ENCODE peak calls at places on chromosomes 7 and 10, in five cellular contexts. Z, U, H, L and P are unnamed samples.

GRCh38 chr7:100607111-100607510 is 4.9 kb downstream of the PCOLCE start:
- DNase-seq in H (no peak), U (no peak), Z (no peak), L (no peak), P (no peak)

GRCh38 chr7:106022193-106022821 is 59.2 kb downstream of the CDHR3 start:
- DNase-seq in U (peak; percentile 88), Z (no peak), L (peak; percentile 73), H (no peak), P (no peak)

GRCh38 chr7:136302049-136302448 is 324.9 kb upstream of the MTPN start:
- DNase-seq in L (no peak), U (no peak), H (no peak), Z (no peak), P (no peak)

GRCh38 chr10:61830846-61831273 is 70.6 kb upstream of the ARID5B start:
- DNase-seq in L (no peak), U (no peak), H (no peak), Z (no peak), P (no peak)

GRCh38 chr7:104328970-104329825 is 795 bp downstream of the LHFPL3 start:
- DNase-seq in L (no peak), U (no peak), H (no peak), Z (no peak), P (peak; percentile 8)

GRCh38 chr10:20175738-20176137 is 359.5 kb downstream of the PLXDC2 start:
- DNase-seq in U (no peak), H (no peak), L (no peak), Z (no peak), P (no peak)

GRCh38 chr7:140625908-140626868 is 14.4 kb downstream of the DENND2A start:
- DNase-seq in Z (no peak), H (peak; percentile 91), L (peak; percentile 99), U (no peak), P (peak; percentile 43)

GRCh38 chr7:2644514-2645273 is 12.9 kb downstream of the TTYH3 start:
- DNase-seq in U (no peak), L (no peak), Z (no peak), H (no peak), P (no peak)

GRCh38 chr10:112721080-112721698 is 228.9 kb upstream of the TCF7L2 start:
- DNase-seq in H (no peak), Z (peak; percentile 19), U (peak; percentile 62), L (peak; percentile 42), P (peak; percentile 30)

GRCh38 chr7:92835851-92836488 is 403 bp downstream of the CDK6 start:
- DNase-seq in H (no peak), L (peak; percentile 45), Z (peak; percentile 14), U (peak; percentile 36), P (peak; percentile 26)

GRCh38 chr10:122642726-122643605 is 56.7 kb downstream of the C10orf120 start:
- DNase-seq in H (no peak), Z (no peak), L (no peak), U (no peak), P (no peak)

GRCh38 chr10:110410329-110411046 is 87.2 kb upstream of the DUSP5 start:
- DNase-seq in L (peak; percentile 93), U (no peak), H (no peak), Z (peak; percentile 88), P (no peak)

GRCh38 chr7:123242467-123243097 is 42.8 kb upstream of the SLC13A1 start:
- DNase-seq in L (no peak), H (no peak), Z (peak; percentile 27), U (peak; percentile 40), P (no peak)

GRCh38 chr10:11162828-11163599 is 145.3 kb downstream of the CELF2 start:
- DNase-seq in Z (no peak), H (peak; percentile 35), L (no peak), U (peak; percentile 95), P (no peak)

GRCh38 chr7:100678291-100678984 is 4.9 kb downstream of the GNB2 start:
- DNase-seq in U (no peak), Z (no peak), L (no peak), H (no peak), P (no peak)

GRCh38 chr7:104664648-104665047 is 336.2 kb downstream of the LHFPL3 start:
- DNase-seq in L (no peak), U (no peak), Z (no peak), H (no peak), P (no peak)

GRCh38 chr7:64685741-64686140 is 19.8 kb downstream of the ZNF107 start:
- DNase-seq in Z (no peak), L (no peak), U (no peak), H (no peak), P (no peak)

GRCh38 chr7:135536160-135536559 is 21.6 kb upstream of the NUP205 start:
- DNase-seq in Z (no peak), L (peak; percentile 6), H (no peak), U (no peak), P (no peak)

GRCh38 chr7:38840736-38841460 is 68.1 kb downstream of the VPS41 start:
- DNase-seq in Z (no peak), U (no peak), L (peak; percentile 82), H (no peak), P (no peak)

GRCh38 chr7:12683678-12684077 is 3.8 kb upstream of the ARL4A start:
- DNase-seq in H (no peak), Z (no peak), L (peak; percentile 37), U (no peak), P (no peak)

GRCh38 chr10:124742418-124743187 is 1.6 kb downstream of the FAM53B start:
- DNase-seq in H (no peak), L (no peak), U (peak; percentile 37), Z (peak; percentile 9), P (peak; percentile 43)
- TF ChIP-seq CTCF in H (no peak), L (peak; percentile 41), U (peak; percentile 38), Z (no peak), P (no peak)

GRCh38 chr10:23325132-23325531 is 19.5 kb downstream of the C10orf67 start:
- DNase-seq in H (no peak), U (peak; percentile 54), Z (no peak), L (no peak), P (no peak)
- TF ChIP-seq CTCF in H (no peak), U (peak; percentile 41), Z (no peak), L (no peak), P (no peak)

GRCh38 chr7:30162133-30162532 is 27.3 kb downstream of the MTURN start:
- DNase-seq in U (no peak), Z (no peak), L (no peak), H (no peak), P (no peak)
- TF ChIP-seq CTCF in U (no peak), Z (no peak), L (no peak), H (no peak), P (no peak)

GRCh38 chr7:1639578-1640175 is 30.4 kb upstream of the ELFN1 start:
- DNase-seq in L (no peak), U (no peak), Z (no peak), H (no peak), P (no peak)

GRCh38 chr7:1641173-1641572 is 28.9 kb upstream of the ELFN1 start:
- DNase-seq in U (no peak), Z (no peak), H (no peak), L (no peak), P (no peak)

GRCh38 chr7:1639071-1639470 is 31.0 kb upstream of the ELFN1 start:
- DNase-seq in L (no peak), U (no peak), Z (no peak), H (no peak), P (no peak)

GRCh38 chr7:1641661-1642260 is 28.3 kb upstream of the ELFN1 start:
- DNase-seq in Z (no peak), H (no peak), U (no peak), L (no peak), P (no peak)

DNA sequence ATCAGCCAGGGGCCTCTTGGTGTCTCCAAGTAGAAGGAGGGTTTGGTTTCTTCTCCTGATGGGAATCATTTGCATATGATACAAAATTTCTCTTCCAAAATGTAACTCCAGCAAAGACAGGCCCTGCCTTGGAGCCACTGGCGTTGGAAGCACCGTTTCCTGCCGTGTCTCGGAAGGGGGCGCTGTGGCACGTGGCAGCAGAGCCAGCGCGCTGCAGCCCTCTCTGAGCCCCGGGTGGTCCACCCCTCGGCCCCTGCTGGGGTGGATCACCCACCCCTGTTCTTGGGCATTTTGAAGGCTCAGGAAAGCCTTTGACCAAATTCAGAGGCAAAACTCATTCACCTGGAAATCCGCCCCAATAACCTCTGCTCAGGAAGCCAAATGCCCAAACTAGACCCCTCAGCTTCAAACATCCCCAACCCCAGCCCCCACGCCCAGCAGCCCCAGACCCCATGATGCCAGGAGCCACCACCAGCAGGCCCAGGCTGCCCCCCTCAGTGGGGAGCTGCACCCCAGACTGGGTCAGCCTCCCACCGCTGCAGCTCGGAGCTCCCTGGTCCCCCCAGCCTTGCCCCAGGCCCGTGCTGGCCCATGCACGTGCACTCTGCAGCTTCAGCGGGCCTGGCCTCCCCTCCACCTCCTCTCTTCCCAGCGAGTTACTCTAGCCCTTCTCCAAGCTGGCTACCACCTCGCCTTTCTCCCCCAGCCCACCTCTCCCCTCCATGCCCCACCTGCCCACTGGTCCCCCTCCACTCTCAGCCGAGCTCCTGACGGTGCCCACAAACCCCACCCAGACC is 29.5 kb upstream of the ELFN1 start:
- DNase-seq in H (no peak), L (no peak), U (no peak), Z (no peak), P (no peak)
- TF ChIP-seq CTCF in H (no peak), L (no peak), U (peak; percentile 55), Z (peak; percentile 21), P (no peak)

DNA sequence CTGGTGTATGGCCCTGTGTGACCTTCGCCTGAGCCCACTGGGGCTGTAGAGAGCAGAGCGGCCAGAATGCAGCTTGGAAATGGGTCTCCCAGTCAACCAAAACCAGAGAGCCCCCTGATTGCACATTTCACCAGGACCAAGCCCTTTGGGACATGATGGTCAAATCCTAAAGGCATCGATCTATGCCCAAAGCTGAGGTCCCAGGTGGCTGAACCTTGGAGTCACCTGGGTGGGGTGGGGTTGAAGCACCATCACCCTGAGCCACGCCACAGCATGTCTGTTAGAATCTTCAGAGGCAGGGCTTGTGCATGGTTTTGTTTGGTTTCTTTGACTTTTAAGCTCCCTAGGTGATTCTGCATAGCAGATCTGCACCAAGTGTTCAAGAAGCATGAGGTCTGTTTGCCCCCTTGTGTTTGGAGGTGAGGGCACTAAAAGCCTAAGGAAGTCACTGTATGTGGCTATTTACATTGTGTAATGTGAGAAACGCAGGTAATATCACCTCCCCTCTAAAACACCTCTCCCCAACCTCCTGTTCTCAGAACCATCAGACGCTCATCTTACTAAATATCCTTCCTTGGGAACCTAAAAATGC is 9.6 kb downstream of the PKD1L1 start:
- DNase-seq in U (no peak), L (no peak), H (no peak), Z (no peak), P (no peak)
- TF ChIP-seq CTCF in U (no peak), L (peak; percentile 7), H (no peak), Z (no peak), P (no peak)